ENCODE peak calls at places on chromosomes 4 and X, in five cellular contexts. One of them, this sample, is unnamed.

GRCh38 chrX:96704661-96705060 is 20.0 kb downstream of the DIAPH2 start:
- DNase-seq in astrocyte: no peak
- DNase-seq in K562: no peak
- DNase-seq in IMR-90: peak; percentile 48
- DNase-seq in heart right ventricle: no peak
- DNase-seq in this sample: no peak

GRCh38 chr4:89064848-89065247 is 7.9 kb upstream of the FAM13A start:
- DNase-seq in astrocyte: peak; percentile 61
- DNase-seq in K562: no peak
- DNase-seq in IMR-90: no peak
- DNase-seq in heart right ventricle: no peak
- DNase-seq in this sample: no peak

GRCh38 chrX:71181558-71181909 is 36.9 kb downstream of the NLGN3 start:
- DNase-seq in astrocyte: no peak
- DNase-seq in K562: peak; percentile 29
- DNase-seq in IMR-90: no peak
- DNase-seq in heart right ventricle: no peak
- DNase-seq in this sample: no peak

GRCh38 chrX:63488546-63489373 is 137.6 kb upstream of the SPIN4 start:
- DNase-seq in astrocyte: no peak
- DNase-seq in K562: no peak
- DNase-seq in IMR-90: no peak
- DNase-seq in heart right ventricle: no peak
- DNase-seq in this sample: no peak

GRCh38 chr4:112927544-112927943 is 121.9 kb upstream of the ANK2 start:
- DNase-seq in astrocyte: no peak
- DNase-seq in K562: no peak
- DNase-seq in IMR-90: no peak
- DNase-seq in heart right ventricle: no peak
- DNase-seq in this sample: no peak

GRCh38 chr4:139154538-139154937 is 22.5 kb downstream of the ELF2 start:
- DNase-seq in astrocyte: no peak
- DNase-seq in K562: peak; percentile 46
- DNase-seq in IMR-90: no peak
- DNase-seq in heart right ventricle: no peak
- DNase-seq in this sample: no peak

GRCh38 chrX:21747523-21747922 is 10.4 kb downstream of the SMPX start:
- DNase-seq in astrocyte: no peak
- DNase-seq in K562: no peak
- DNase-seq in IMR-90: no peak
- DNase-seq in heart right ventricle: no peak
- DNase-seq in this sample: no peak

GRCh38 chrX:108163333-108164082 is 71.9 kb downstream of the ATG4A start:
- DNase-seq in astrocyte: no peak
- DNase-seq in K562: no peak
- DNase-seq in IMR-90: no peak
- DNase-seq in heart right ventricle: no peak
- DNase-seq in this sample: no peak

GRCh38 chr4:1021386-1022050 is 10.1 kb downstream of the FGFRL1 start:
- DNase-seq in astrocyte: no peak
- DNase-seq in K562: no peak
- DNase-seq in IMR-90: no peak
- DNase-seq in heart right ventricle: no peak
- DNase-seq in this sample: no peak

GRCh38 chrX:130082244-130083106 is 27.8 kb downstream of the ELF4 start:
- DNase-seq in astrocyte: no peak
- DNase-seq in K562: peak; percentile 78
- DNase-seq in IMR-90: no peak
- DNase-seq in heart right ventricle: peak; percentile 32
- DNase-seq in this sample: no peak

GRCh38 chrX:132769609-132770008 is 188.8 kb downstream of the HS6ST2 start:
- DNase-seq in astrocyte: no peak
- DNase-seq in K562: no peak
- DNase-seq in IMR-90: no peak
- DNase-seq in heart right ventricle: no peak
- DNase-seq in this sample: no peak

GRCh38 chr4:121827851-121828250 is 4.2 kb upstream of the CCNA2 start:
- DNase-seq in astrocyte: peak; percentile 22
- DNase-seq in K562: peak; percentile 26
- DNase-seq in IMR-90: peak; percentile 64
- DNase-seq in heart right ventricle: no peak
- DNase-seq in this sample: no peak

GRCh38 chrX:115344885-115345653 is 55.6 kb downstream of the LUZP4 start:
- DNase-seq in astrocyte: peak; percentile 95
- DNase-seq in K562: no peak
- DNase-seq in IMR-90: peak; percentile 95
- DNase-seq in heart right ventricle: peak; percentile 74
- DNase-seq in this sample: peak; percentile 83

GRCh38 chrX:116345953-116346352 is 90.5 kb upstream of the SLC6A14 start:
- DNase-seq in astrocyte: no peak
- DNase-seq in K562: no peak
- DNase-seq in IMR-90: no peak
- DNase-seq in heart right ventricle: no peak
- DNase-seq in this sample: no peak

GRCh38 chrX:150688911-150689451 is 4.2 kb upstream of the MTMR1 start:
- DNase-seq in astrocyte: peak; percentile 94
- DNase-seq in K562: peak; percentile 16
- DNase-seq in IMR-90: peak; percentile 96
- DNase-seq in heart right ventricle: no peak
- DNase-seq in this sample: peak; percentile 83

GRCh38 chr4:158176776-158177175 is 4.0 kb upstream of the GASK1B start:
- DNase-seq in astrocyte: no peak
- DNase-seq in K562: no peak
- DNase-seq in IMR-90: no peak
- DNase-seq in heart right ventricle: no peak
- DNase-seq in this sample: no peak

GRCh38 chr4:105227054-105227453 is 80.4 kb downstream of the TET2 start:
- DNase-seq in astrocyte: no peak
- DNase-seq in K562: no peak
- DNase-seq in IMR-90: no peak
- DNase-seq in heart right ventricle: no peak
- DNase-seq in this sample: no peak

GRCh38 chr4:126247409-126247808 is 932.7 kb downstream of the FAT4 start:
- DNase-seq in astrocyte: no peak
- DNase-seq in K562: no peak
- DNase-seq in IMR-90: no peak
- DNase-seq in heart right ventricle: no peak
- DNase-seq in this sample: no peak

GRCh38 chr4:37803348-37803973 is 23.0 kb upstream of the PGM2 start:
- DNase-seq in astrocyte: peak; percentile 32
- DNase-seq in K562: peak; percentile 22
- DNase-seq in IMR-90: peak; percentile 63
- DNase-seq in heart right ventricle: no peak
- DNase-seq in this sample: no peak

GRCh38 chr4:138561276-138561880 is 319.2 kb upstream of the SLC7A11 start:
- DNase-seq in astrocyte: no peak
- DNase-seq in K562: no peak
- DNase-seq in IMR-90: no peak
- DNase-seq in heart right ventricle: no peak
- DNase-seq in this sample: no peak

GRCh38 chr4:159150838-159151390 is 48.0 kb downstream of the RAPGEF2 start:
- DNase-seq in astrocyte: no peak
- DNase-seq in K562: peak; percentile 82
- DNase-seq in IMR-90: no peak
- DNase-seq in heart right ventricle: no peak
- DNase-seq in this sample: no peak

GRCh38 chrX:107556967-107557366 is 71.3 kb upstream of the PRPS1 start:
- DNase-seq in astrocyte: no peak
- DNase-seq in K562: no peak
- DNase-seq in IMR-90: no peak
- DNase-seq in heart right ventricle: no peak
- DNase-seq in this sample: no peak

GRCh38 chrX:17038681-17039161 is 92.3 kb downstream of the REPS2 start:
- DNase-seq in astrocyte: peak; percentile 92
- DNase-seq in K562: no peak
- DNase-seq in IMR-90: no peak
- DNase-seq in heart right ventricle: no peak
- DNase-seq in this sample: no peak

GRCh38 chrX:154531626-154532025 is 15.0 kb downstream of the G6PD start:
- DNase-seq in astrocyte: peak; percentile 64
- DNase-seq in K562: no peak
- DNase-seq in IMR-90: peak; percentile 56
- DNase-seq in heart right ventricle: no peak
- DNase-seq in this sample: no peak

GRCh38 chrX:427812-428725 is 41.4 kb upstream of the PPP2R3B start:
- DNase-seq in astrocyte: no peak
- DNase-seq in K562: no peak
- DNase-seq in IMR-90: no peak
- DNase-seq in heart right ventricle: no peak
- DNase-seq in this sample: no peak

GRCh38 chr4:24476209-24476781 is 108.1 kb downstream of the DHX15 start:
- DNase-seq in astrocyte: peak; percentile 3
- DNase-seq in K562: peak; percentile 33
- DNase-seq in IMR-90: peak; percentile 18
- DNase-seq in heart right ventricle: no peak
- DNase-seq in this sample: no peak

GRCh38 chr4:15004701-15005301 is 2.5 kb downstream of the CPEB2 start:
- DNase-seq in astrocyte: peak; percentile 60
- DNase-seq in K562: peak; percentile 65
- DNase-seq in IMR-90: peak; percentile 54
- DNase-seq in heart right ventricle: peak; percentile 89
- DNase-seq in this sample: no peak

GRCh38 chr4:173801876-173802713 is 272.1 kb upstream of the HAND2 start:
- DNase-seq in astrocyte: no peak
- DNase-seq in K562: no peak
- DNase-seq in IMR-90: peak; percentile 15
- DNase-seq in heart right ventricle: no peak
- DNase-seq in this sample: no peak

GRCh38 chr4:25862411-25863346 is at the start of gene SEL1L3:
- DNase-seq in astrocyte: no peak
- DNase-seq in K562: peak; percentile 84
- DNase-seq in IMR-90: no peak
- DNase-seq in heart right ventricle: peak; percentile 48
- DNase-seq in this sample: no peak

GRCh38 chrX:44843318-44843702 is 511 bp upstream of the DUSP21 start:
- DNase-seq in astrocyte: no peak
- DNase-seq in K562: peak; percentile 66
- DNase-seq in IMR-90: no peak
- DNase-seq in heart right ventricle: no peak
- DNase-seq in this sample: no peak

GRCh38 chr4:165383757-165384156 is 4.9 kb downstream of the CPE start:
- DNase-seq in astrocyte: peak; percentile 51
- DNase-seq in K562: no peak
- DNase-seq in IMR-90: no peak
- DNase-seq in heart right ventricle: no peak
- DNase-seq in this sample: no peak

GRCh38 chrX:333611-334311 is 15.2 kb upstream of the GTPBP6 start:
- DNase-seq in astrocyte: no peak
- DNase-seq in K562: no peak
- DNase-seq in IMR-90: no peak
- DNase-seq in heart right ventricle: no peak
- DNase-seq in this sample: no peak

GRCh38 chr4:149499726-149500125 is 315.9 kb downstream of the IQCM start:
- DNase-seq in astrocyte: no peak
- DNase-seq in K562: no peak
- DNase-seq in IMR-90: no peak
- DNase-seq in heart right ventricle: no peak
- DNase-seq in this sample: no peak

GRCh38 chr4:127857641-127858040 is 23.1 kb upstream of the PLK4 start:
- DNase-seq in astrocyte: no peak
- DNase-seq in K562: no peak
- DNase-seq in IMR-90: no peak
- DNase-seq in heart right ventricle: no peak
- DNase-seq in this sample: no peak

DNA sequence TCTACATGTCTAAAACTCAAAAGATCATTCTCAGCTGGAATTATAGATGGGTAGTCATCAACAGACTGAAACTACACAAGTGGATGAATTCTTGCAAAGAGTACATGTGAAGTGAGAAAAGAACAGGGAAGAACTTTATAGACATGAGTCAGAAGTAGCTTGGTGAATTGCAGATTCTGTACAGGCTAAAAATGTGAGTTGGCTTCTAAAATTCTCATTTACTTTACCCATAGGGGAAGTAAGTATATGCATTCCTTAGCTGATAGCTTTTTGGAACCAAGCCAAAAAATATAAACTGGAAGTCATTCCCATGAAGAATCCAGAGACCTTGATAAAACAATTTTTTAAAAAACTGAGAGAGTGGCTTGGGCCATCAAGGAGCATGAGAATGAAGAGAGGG is 584.2 kb upstream of the FTHL17 start:
- DNase-seq in astrocyte: peak; percentile 30
- DNase-seq in K562: no peak
- DNase-seq in IMR-90: peak; percentile 47
- DNase-seq in heart right ventricle: no peak
- DNase-seq in this sample: no peak
- H3K4me3 ChIP-seq in astrocyte: no peak overlapping the region
- H3K4me3 ChIP-seq in K562: no peak overlapping the region
- H3K4me3 ChIP-seq in IMR-90: no peak overlapping the region
- H3K4me3 ChIP-seq in heart right ventricle: no peak overlapping the region
- H3K4me3 ChIP-seq in this sample: no peak overlapping the region

GRCh38 chrX:23626651-23627050 is 40.6 kb upstream of the PRDX4 start:
- DNase-seq in astrocyte: no peak
- DNase-seq in K562: no peak
- DNase-seq in IMR-90: no peak
- DNase-seq in heart right ventricle: no peak
- DNase-seq in this sample: no peak
- TF ChIP-seq CTCF in astrocyte: no peak
- TF ChIP-seq CTCF in K562: no peak
- TF ChIP-seq CTCF in IMR-90: no peak
- TF ChIP-seq CTCF in heart right ventricle: no peak
- TF ChIP-seq CTCF in this sample: peak; percentile 13

GRCh38 chr4:156545003-156545785 is 426.4 kb downstream of the PDGFC start:
- DNase-seq in astrocyte: peak; percentile 32
- DNase-seq in K562: no peak
- DNase-seq in IMR-90: peak; percentile 15
- DNase-seq in heart right ventricle: no peak
- DNase-seq in this sample: no peak

GRCh38 chr4:156547891-156548290 is 423.7 kb downstream of the PDGFC start:
- DNase-seq in astrocyte: no peak
- DNase-seq in K562: no peak
- DNase-seq in IMR-90: peak; percentile 23
- DNase-seq in heart right ventricle: no peak
- DNase-seq in this sample: no peak

GRCh38 chr4:156547439-156547838 is 424.2 kb downstream of the PDGFC start:
- DNase-seq in astrocyte: peak; percentile 98
- DNase-seq in K562: no peak
- DNase-seq in IMR-90: peak; percentile 97
- DNase-seq in heart right ventricle: no peak
- DNase-seq in this sample: peak; percentile 88
- H3K36me3 ChIP-seq in astrocyte: no peaks in the 10 kb centered on the region
- H3K36me3 ChIP-seq in K562: no peaks in the 10 kb centered on the region
- H3K36me3 ChIP-seq in IMR-90: no peaks in the 10 kb centered on the region
- H3K36me3 ChIP-seq in heart right ventricle: no peaks in the 10 kb centered on the region
- H3K36me3 ChIP-seq in this sample: no peaks in the 10 kb centered on the region

GRCh38 chrX:66731398-66731797 is 92.5 kb upstream of the EDA2R start:
- DNase-seq in astrocyte: peak; percentile 1
- DNase-seq in K562: peak; percentile 9
- DNase-seq in IMR-90: peak; percentile 33
- DNase-seq in heart right ventricle: no peak
- DNase-seq in this sample: no peak

DNA sequence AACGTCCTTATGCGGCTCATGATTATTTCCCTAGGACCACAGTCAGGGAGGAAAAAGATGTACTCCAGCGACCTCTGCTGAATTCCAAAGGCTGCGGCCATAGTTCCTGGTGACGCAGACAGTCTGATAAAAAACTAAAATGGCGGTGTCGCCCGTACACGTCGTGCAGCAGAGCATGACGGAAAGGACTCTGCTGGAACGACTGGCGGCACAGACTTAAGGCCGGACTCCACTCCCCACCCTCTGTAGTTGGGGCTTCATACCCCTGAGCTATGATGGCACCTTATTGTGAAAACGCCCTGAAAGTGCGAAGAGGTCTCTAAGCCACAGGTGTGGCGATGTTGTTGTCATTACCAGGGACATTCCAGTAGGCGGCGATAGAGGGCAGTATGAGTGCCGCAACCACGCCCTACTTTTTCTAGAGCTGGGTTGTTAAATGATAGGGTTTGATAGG is 90.0 kb upstream of the EDA2R start:
- DNase-seq in astrocyte: peak; percentile 16
- DNase-seq in K562: peak; percentile 55
- DNase-seq in IMR-90: peak; percentile 59
- DNase-seq in heart right ventricle: peak; percentile 13
- DNase-seq in this sample: no peak
- H3K4me3 ChIP-seq in astrocyte: peak overlapping the region; percentile 70
- H3K4me3 ChIP-seq in K562: peak overlapping the region; percentile 55
- H3K4me3 ChIP-seq in IMR-90: peak overlapping the region; percentile 97
- H3K4me3 ChIP-seq in heart right ventricle: peak overlapping the region; percentile 46
- H3K4me3 ChIP-seq in this sample: peak overlapping the region; percentile 2

This sample was measured in kidney epithelial cell.